ENCODE peak calls at places on chromosomes 5 and 9, in five cellular contexts. M is IMR-90, O is transverse colon, B is gastrocnemius medialis, Y is Peyer's patch. L is an unnamed sample. For H3K36me3 and H3K27me3, the result is how much of the 10 kb centered on the place peaks cover.

GRCh38 chr9:74824654-74825053 is 63.1 kb downstream of the TRPM6 start:
- DNase-seq in M (no peak), O (peak), B (no peak), Y (no peak), L (peak)

GRCh38 chr9:129763235-129763917 is 10.5 kb upstream of the PTGES start:
- DNase-seq in M (peak), O (peak), B (peak), Y (no peak), L (no peak)

GRCh38 chr9:71826289-71826688 is 58.0 kb upstream of the CEMIP2 start:
- DNase-seq in M (no peak), O (no peak), B (no peak), Y (no peak), L (no peak)

GRCh38 chr9:122315534-122315933 is 50.9 kb downstream of the MRRF start:
- DNase-seq in M (no peak), O (no peak), B (no peak), Y (no peak), L (no peak)

GRCh38 chr9:77163889-77164288 is 13.4 kb upstream of the VPS13A start:
- DNase-seq in M (peak), O (no peak), B (no peak), Y (no peak), L (no peak)

GRCh38 chr5:127959152-127959764 is 124.3 kb upstream of the SLC12A2 start:
- DNase-seq in M (peak), O (peak), B (peak), Y (no peak), L (peak)

GRCh38 chr5:62982348-62982747 is 403.7 kb downstream of the LRRC70 start:
- DNase-seq in M (no peak), O (no peak), B (no peak), Y (no peak), L (no peak)

GRCh38 chr5:78797945-78798731 is 149.6 kb upstream of the LHFPL2 start:
- DNase-seq in M (no peak), O (no peak), B (no peak), Y (no peak), L (no peak)

GRCh38 chr5:42518595-42519067 is 95.4 kb downstream of the GHR start:
- DNase-seq in M (peak), O (no peak), B (peak), Y (no peak), L (no peak)

GRCh38 chr5:131751551-131751950 is 45.3 kb downstream of the FNIP1 start:
- DNase-seq in M (peak), O (no peak), B (no peak), Y (no peak), L (no peak)

GRCh38 chr5:23024470-23024869 is 171.3 kb upstream of the CDH12 start:
- DNase-seq in M (no peak), O (no peak), B (no peak), Y (no peak), L (no peak)

GRCh38 chr5:62597314-62597713 is 18.7 kb downstream of the LRRC70 start:
- DNase-seq in M (no peak), O (no peak), B (no peak), Y (no peak), L (no peak)

GRCh38 chr5:132215329-132215728 is 12.3 kb downstream of the P4HA2 start:
- DNase-seq in M (peak), O (peak), B (peak), Y (peak), L (peak)

GRCh38 chr5:25453500-25453899 is 808.7 kb upstream of the CDH10 start:
- DNase-seq in M (no peak), O (no peak), B (no peak), Y (no peak), L (no peak)

GRCh38 chr9:19925674-19926503 is 137.1 kb upstream of the SLC24A2 start:
- DNase-seq in M (peak), O (peak), B (peak), Y (peak), L (peak)

GRCh38 chr9:29039258-29039657 is 1466.0 kb upstream of the C9orf72 start:
- DNase-seq in M (no peak), O (no peak), B (no peak), Y (no peak), L (no peak)

GRCh38 chr5:170250810-170251317 is 18.1 kb downstream of the C5orf58 start:
- DNase-seq in M (no peak), O (no peak), B (no peak), Y (no peak), L (no peak)

GRCh38 chr9:127450170-127450830 is 906 bp downstream of the RPL12 start:
- DNase-seq in M (peak), O (no peak), B (peak), Y (no peak), L (no peak)

GRCh38 chr9:75715360-75715759 is 175.1 kb upstream of the PCSK5 start:
- DNase-seq in M (no peak), O (no peak), B (no peak), Y (no peak), L (no peak)

GRCh38 chr9:124551472-124552339 is 44.5 kb upstream of the NR5A1 start:
- DNase-seq in M (peak), O (peak), B (no peak), Y (no peak), L (peak)

GRCh38 chr5:88659529-88660325 is 223.3 kb downstream of the MEF2C start:
- DNase-seq in M (no peak), O (no peak), B (no peak), Y (no peak), L (no peak)

GRCh38 chr5:17000296-17000939 is 64.3 kb upstream of the MYO10 start:
- DNase-seq in M (peak), O (no peak), B (no peak), Y (no peak), L (no peak)

GRCh38 chr5:113213551-113213971 is 221.2 kb downstream of the TSSK1B start:
- DNase-seq in M (no peak), O (no peak), B (no peak), Y (no peak), L (no peak)

GRCh38 chr9:10050016-10050415 is 562.8 kb downstream of the PTPRD start:
- DNase-seq in M (peak), O (no peak), B (no peak), Y (no peak), L (no peak)

GRCh38 chr5:181190711-181191525 is 14.1 kb downstream of the TRIM7 start:
- DNase-seq in M (no peak), O (peak), B (peak), Y (peak), L (peak)

GRCh38 chr5:129670944-129671343 is 77.0 kb upstream of the MINAR2 start:
- DNase-seq in M (peak), O (no peak), B (no peak), Y (no peak), L (no peak)

GRCh38 chr5:10474521-10475075 is 32.9 kb downstream of the ROPN1L start:
- DNase-seq in M (peak), O (no peak), B (no peak), Y (no peak), L (no peak)

GRCh38 chr9:2686884-2687283 is 30.4 kb upstream of the KCNV2 start:
- DNase-seq in M (no peak), O (no peak), B (no peak), Y (no peak), L (no peak)

GRCh38 chr5:61263072-61263471 is 69.0 kb upstream of the ZSWIM6 start:
- DNase-seq in M (no peak), O (no peak), B (no peak), Y (no peak), L (no peak)

DNA sequence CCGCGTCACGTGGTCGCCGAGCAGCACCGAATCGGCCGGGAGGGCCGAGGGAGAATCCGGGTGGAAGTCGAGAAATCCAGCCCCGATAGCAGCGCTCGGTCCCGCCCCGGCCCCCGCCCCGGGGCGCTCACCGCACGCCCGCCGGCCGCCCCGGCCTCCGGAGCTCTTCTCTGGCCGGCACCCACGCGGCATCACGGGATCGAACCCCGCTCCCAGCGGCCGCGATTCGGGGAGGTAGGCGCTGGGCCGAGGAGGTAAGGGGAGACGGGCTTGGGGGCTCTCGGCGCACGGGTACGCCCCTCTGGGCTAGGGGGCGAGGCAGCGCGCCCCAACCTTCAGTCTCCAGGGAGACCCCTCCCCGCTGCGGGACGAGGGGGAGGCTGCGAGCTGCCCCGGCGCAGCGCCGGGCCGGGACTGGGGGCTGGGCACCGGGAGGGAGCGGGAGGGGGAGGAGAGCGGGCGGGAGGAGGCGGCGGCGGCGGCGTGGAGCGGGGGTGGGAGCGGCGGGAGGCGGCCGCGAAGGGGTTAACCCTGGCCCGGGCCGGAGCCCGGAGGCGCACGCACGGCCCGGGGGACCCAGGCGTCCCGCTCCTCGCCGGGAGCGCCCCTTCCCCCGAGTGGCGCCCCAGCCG is 22.0 kb upstream of the NDST1 start:
- DNase-seq in M (peak), O (peak), B (peak), Y (peak), L (peak)
- TF ChIP-seq POLR2A in M (no peak), O (peak), B (peak), Y (peak), L (no peak)

GRCh38 chr5:134143964-134144941 is 29.8 kb downstream of the TCF7 start:
- DNase-seq in M (no peak), O (no peak), B (no peak), Y (no peak), L (no peak)

GRCh38 chr5:134148316-134148715 is 28.4 kb downstream of the SKP1 start:
- DNase-seq in M (no peak), O (no peak), B (no peak), Y (peak), L (no peak)

GRCh38 chr5:134145061-134145757 is 30.7 kb downstream of the TCF7 start:
- DNase-seq in M (no peak), O (no peak), B (no peak), Y (no peak), L (no peak)

GRCh38 chr5:134146651-134147544 is 29.9 kb downstream of the SKP1 start:
- DNase-seq in M (peak), O (no peak), B (no peak), Y (peak), L (no peak)

DNA sequence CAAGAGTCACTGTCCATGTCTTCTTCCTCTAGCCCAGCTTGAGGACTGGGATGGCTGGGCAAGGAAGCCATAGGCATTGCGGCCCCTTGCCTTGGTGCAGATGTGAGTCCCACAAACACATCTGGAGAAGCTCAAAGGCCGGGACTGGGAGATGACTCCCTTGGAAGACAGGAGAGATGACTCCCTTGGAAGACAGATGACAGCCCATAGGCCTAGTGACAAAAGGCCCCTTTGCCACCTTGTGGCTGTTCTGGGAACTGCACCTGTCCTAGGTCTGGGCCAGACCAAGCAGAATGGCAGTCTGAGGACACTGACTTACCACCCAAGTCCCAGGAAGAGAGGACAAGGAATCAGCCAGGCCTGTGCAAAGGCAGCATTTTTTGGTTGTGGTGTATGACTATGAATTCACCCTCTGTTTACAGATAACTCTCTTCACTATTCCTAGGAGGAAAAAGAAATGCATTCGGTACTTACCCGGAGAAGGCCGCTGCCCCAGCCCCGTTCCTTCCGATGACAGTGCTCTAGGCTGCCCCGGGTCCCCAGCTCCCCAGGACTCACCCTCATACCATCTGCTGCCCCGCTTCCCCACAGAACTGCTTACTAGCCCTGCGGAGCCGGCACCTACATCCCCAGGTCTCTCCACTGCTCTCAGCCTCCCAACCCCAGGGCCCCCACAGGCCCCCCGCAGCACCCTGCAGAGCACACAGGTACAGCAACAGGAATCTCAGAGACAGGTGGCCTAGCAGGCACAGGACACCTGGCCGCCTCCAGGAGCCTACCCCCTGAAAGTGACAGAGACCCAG is 30.8 kb downstream of the SKP1 start:
- DNase-seq in M (peak), O (peak), B (peak), Y (peak), L (peak)
- H3K36me3 ChIP-seq in M (half or more), O (under half), B (under half), Y (under half), L (under half)

DNA sequence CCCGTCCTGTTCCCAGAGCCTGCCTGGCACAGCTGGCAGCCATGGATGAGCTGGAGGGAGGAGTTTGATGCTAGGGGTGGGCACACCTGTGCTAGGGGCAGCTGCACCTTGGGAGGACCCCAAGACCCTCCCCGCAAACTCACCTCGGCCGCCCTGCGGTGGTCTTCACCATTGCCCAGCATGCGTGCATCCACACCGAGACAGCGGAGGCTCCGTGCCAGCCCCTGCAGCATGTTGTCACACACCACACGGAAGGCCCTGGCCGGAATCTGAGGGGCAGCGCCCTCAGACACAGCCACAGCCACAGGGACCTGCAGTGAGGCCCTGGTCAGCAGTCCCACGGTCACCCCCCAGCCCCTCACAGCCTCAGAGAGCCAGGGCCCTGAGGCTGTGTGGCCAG is 45.9 kb upstream of the NRARP start:
- DNase-seq in M (no peak), O (no peak), B (no peak), Y (no peak), L (no peak)
- H3K27me3 ChIP-seq in M (under half), O (under half), B (under half), Y (under half), L (under half)

GRCh38 chr9:135502873-135503321 is 2.4 kb downstream of the MRPS2 start:
- DNase-seq in M (no peak), O (no peak), B (no peak), Y (no peak), L (no peak)

GRCh38 chr9:135505406-135506187 is 5.1 kb downstream of the MRPS2 start:
- DNase-seq in M (no peak), O (no peak), B (no peak), Y (no peak), L (no peak)

GRCh38 chr9:135503371-135504261 is 3.1 kb downstream of the MRPS2 start:
- DNase-seq in M (no peak), O (no peak), B (no peak), Y (no peak), L (no peak)

GRCh38 chr9:135506327-135507103 is 6.0 kb downstream of the MRPS2 start:
- DNase-seq in M (no peak), O (no peak), B (no peak), Y (no peak), L (no peak)

DNA sequence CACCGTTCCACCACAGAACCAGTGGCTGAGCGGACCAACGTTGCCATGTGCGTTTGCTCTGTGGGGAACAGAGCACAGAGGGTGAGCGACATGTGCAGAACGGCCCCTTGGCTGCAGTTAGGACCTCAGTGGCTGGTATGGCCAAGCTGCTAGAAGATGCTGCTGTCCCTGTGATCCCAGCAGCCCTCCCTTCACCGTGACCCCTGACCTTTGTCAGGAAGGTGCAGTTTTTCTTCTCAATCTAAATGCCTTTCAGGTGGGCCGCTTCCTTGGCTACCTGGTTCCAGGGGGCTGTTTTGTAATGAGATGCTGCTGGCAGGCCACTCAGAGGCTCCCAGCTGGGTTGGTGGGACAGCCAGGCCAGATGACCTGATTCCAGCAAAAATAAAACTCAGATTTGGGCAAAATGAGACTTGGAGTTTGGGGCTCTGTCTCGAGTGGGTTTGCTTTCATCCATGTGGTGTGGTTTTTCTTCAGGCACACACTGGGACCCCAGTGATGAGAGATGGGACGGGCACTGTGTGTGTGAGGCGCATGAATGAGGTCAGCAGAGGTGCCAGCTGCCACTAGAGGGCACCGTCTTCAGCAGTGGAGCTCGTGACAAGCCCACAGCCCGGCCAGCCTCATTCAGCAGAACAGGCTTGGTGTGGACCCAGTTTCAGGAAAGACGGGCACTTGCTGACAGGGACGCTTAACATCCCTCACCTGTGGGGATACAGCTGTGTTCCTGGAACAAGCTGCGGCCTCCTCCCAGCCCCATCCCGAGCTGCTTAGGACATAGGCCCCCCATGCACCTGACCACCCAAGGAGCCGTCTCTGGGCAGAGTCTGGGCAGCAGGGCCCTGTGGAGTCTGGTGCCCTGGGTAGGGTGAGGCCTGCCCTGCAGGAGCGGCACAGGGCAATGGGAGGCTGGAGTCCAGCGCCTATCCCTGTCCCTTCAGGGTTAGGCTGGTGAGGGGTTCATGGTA is 4.1 kb downstream of the MRPS2 start:
- DNase-seq in M (peak), O (peak), B (peak), Y (peak), L (peak)
- TF ChIP-seq POLR2A in M (no peak), O (no peak), B (no peak), Y (no peak), L (no peak)

GRCh38 chr5:14476791-14477435 is 104.7 kb upstream of the OTULINL start:
- DNase-seq in M (peak), O (no peak), B (no peak), Y (no peak), L (no peak)
- H3K36me3 ChIP-seq in M (half or more), O (half or more), B (half or more), Y (under half), L (half or more)

L was measured in heart left ventricle.